ENCODE peak calls at places on chromosomes 12 and 14, in ten cellular contexts. U is kidney, J is A549, X is progenitor cell of endocrine pancreas, C is neural crest cell, K is lung, S is A673, Z is type B pancreatic cell, V is pancreas, F is BJ. E is an unnamed sample.
A peak's percentile ranks its signal among the peaks of the same experiment; 100 is the strongest.

GRCh38 chr14:24332094-24332983 is 2.5 kb downstream of the ADCY4 start:
- DNase-seq in S (peak; percentile 88), V (peak; percentile 75), U (peak; percentile 87), K (peak; percentile 80), C (peak; percentile 59), J (peak; percentile 71), X (peak; percentile 46), Z (no peak), F (no peak), E (no peak)

GRCh38 chr12:82685721-82686222 is 934 bp upstream of the TMTC2 start:
- DNase-seq in F (peak; percentile 62), C (peak; percentile 91), V (peak; percentile 97), X (peak; percentile 91), U (peak; percentile 98), S (peak; percentile 95), J (peak; percentile 96), K (peak; percentile 96), Z (peak; percentile 93), E (peak; percentile 41)

GRCh38 chr14:89628521-89628920 is 211.5 kb upstream of the FOXN3 start:
- DNase-seq in Z (no peak), S (no peak), X (no peak), F (no peak), K (no peak), U (no peak), J (no peak), V (no peak), C (no peak), E (no peak)

GRCh38 chr12:132689227-132689626 is 1.8 kb downstream of the PXMP2 start:
- DNase-seq in F (no peak), C (no peak), K (no peak), Z (no peak), J (no peak), U (no peak), S (no peak), X (no peak), V (peak; percentile 48), E (no peak)

GRCh38 chr14:63659726-63660125 is 18.1 kb upstream of the WDR89 start:
- DNase-seq in U (no peak), C (no peak), Z (no peak), V (no peak), J (no peak), F (no peak), S (no peak), K (no peak), X (no peak), E (no peak)

GRCh38 chr12:52007158-52007921 is 594 bp downstream of the TAMALIN start:
- DNase-seq in X (no peak), Z (no peak), K (no peak), J (no peak), U (peak; percentile 91), C (no peak), V (peak; percentile 35), F (no peak), S (peak; percentile 34), E (no peak)

GRCh38 chr14:66444271-66444987 is 41.7 kb upstream of the CCDC196 start:
- DNase-seq in C (no peak), Z (no peak), X (no peak), J (no peak), U (no peak), V (no peak), S (no peak), F (no peak), K (no peak), E (no peak)

GRCh38 chr12:120737557-120738251 is 12.1 kb downstream of the ACADS start:
- DNase-seq in V (no peak), C (no peak), S (peak; percentile 40), F (no peak), U (no peak), X (no peak), K (no peak), Z (no peak), J (no peak), E (no peak)

GRCh38 chr14:41302776-41303175 is 303.9 kb upstream of the LRFN5 start:
- DNase-seq in S (peak; percentile 84), U (no peak), J (no peak), K (no peak), C (no peak), F (no peak), Z (no peak), V (no peak), X (no peak), E (no peak)

GRCh38 chr14:41297961-41298690 is 308.6 kb upstream of the LRFN5 start:
- DNase-seq in J (no peak), C (no peak), S (peak; percentile 40), X (no peak), F (no peak), V (no peak), Z (no peak), K (no peak), U (no peak), E (no peak)

GRCh38 chr14:41295734-41296133 is 310.9 kb upstream of the LRFN5 start:
- DNase-seq in J (no peak), X (no peak), K (no peak), F (no peak), C (no peak), S (no peak), V (no peak), Z (no peak), U (no peak), E (no peak)

GRCh38 chr14:41303506-41303905 is 303.2 kb upstream of the LRFN5 start:
- DNase-seq in J (no peak), F (no peak), Z (no peak), U (no peak), S (no peak), C (no peak), V (no peak), X (no peak), K (no peak), E (no peak)

DNA sequence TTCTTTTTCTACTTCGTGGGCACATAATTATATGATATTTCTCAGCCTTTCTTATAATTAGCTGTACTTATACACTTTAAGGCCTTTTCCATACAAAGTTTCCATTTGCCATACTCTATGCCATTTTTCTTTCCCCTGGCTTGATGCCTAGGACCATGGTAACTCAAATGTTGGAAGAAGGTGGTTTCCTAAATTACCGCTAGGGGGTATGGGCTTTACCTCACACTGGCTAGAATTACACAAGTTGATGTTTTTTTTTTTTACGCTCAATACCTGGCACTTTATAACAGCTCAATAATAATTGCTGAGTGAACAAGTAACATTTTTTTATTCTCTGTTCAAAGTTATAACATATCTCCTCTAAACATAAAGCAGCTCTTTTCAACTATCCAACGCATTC is 306.8 kb upstream of the LRFN5 start:
- DNase-seq in C (no peak), V (no peak), K (no peak), F (no peak), S (no peak), J (no peak), Z (no peak), X (no peak), U (no peak), E (no peak)
- TF ChIP-seq CTCF in C (peak; percentile 42), V (no peak), K (no peak), F (no peak), S (no peak), J (no peak), Z (peak; percentile 54), X (peak; percentile 29), U (no peak), E (no peak)

GRCh38 chr12:68790081-68790951 is 17.7 kb upstream of the MDM2 start:
- DNase-seq in Z (no peak), J (no peak), F (no peak), S (no peak), U (no peak), X (no peak), V (no peak), K (no peak), C (no peak), E (no peak)

GRCh38 chr12:68790952-68791234 is 17.1 kb upstream of the MDM2 start:
- DNase-seq in Z (no peak), S (no peak), K (no peak), V (no peak), C (no peak), F (no peak), J (no peak), X (no peak), U (no peak), E (no peak)

GRCh38 chr12:68793436-68793835 is 14.5 kb upstream of the MDM2 start:
- DNase-seq in C (no peak), F (no peak), X (no peak), S (no peak), J (no peak), K (no peak), Z (no peak), V (no peak), U (no peak), E (no peak)

GRCh38 chr12:68792952-68793351 is 15.0 kb upstream of the MDM2 start:
- DNase-seq in C (no peak), X (no peak), V (no peak), Z (no peak), K (no peak), U (no peak), J (peak; percentile 70), S (peak; percentile 57), F (no peak), E (no peak)

DNA sequence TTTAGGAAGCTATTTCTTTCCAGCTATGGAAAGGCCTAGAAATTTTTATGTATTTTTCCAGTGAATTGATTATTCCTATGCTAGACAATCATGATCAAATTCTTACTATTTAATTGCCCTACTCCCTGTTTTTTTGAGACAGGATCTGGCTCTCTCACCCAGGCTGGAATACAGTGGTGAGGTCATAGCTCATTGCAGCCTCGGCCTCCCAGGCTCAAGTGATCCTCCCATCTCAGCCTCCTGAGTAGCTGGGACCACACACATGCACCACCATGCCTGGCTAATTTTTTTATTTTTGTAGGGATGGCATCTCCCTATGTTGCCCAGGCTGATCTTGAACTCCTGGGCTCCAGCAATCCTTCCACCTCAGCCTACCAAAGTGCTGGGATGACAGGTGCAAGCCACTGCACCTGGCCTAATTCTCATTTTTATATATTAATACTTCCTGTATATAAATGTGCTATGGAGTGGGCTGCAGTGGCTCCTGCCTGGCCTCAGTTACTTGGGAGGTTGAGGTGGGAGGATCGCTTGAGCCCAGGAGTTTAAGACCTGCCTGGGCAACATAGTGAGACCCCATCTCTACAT is 16.0 kb upstream of the MDM2 start:
- DNase-seq in K (no peak), F (no peak), C (no peak), Z (no peak), J (no peak), V (no peak), X (no peak), S (no peak), U (no peak), E (no peak)
- TF ChIP-seq CTCF in K (no peak), F (no peak), C (no peak), Z (no peak), J (no peak), V (no peak), X (no peak), S (no peak), U (no peak), E (no peak)

DNA sequence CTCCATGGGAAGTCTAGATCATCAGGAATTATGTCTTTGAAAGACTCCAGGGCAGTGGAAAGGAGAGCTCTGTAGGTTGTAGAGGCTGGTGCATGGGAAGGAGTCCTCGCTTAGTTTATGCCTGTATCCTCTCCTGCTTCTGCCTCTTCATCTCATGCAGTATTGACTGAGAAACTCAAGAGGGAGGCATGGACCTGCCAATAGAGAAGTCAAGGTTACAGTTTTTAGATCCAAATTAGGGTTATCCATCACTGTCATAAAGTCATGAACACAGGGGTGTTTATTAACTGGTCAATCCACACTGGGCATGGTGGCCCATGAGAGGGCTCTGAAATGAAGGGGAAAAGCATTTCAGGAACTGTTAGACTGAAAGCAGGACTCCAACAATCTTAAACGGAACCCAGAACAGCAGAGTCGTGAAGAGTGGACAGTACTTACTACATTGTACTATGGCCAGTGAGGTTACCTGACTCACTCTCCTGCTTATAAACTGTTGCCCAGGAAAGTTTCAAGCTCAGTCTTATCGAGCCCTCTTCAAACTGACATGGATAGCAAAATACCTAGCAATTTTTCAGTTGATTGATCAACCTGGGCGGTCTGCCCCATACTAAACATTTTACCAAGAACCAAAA is 30.1 kb upstream of the DHRS7 start:
- DNase-seq in C (no peak), Z (no peak), U (no peak), V (no peak), K (no peak), F (no peak), X (no peak), J (peak; percentile 7), S (no peak), E (no peak)
- TF ChIP-seq CTCF in C (no peak), Z (no peak), U (peak; percentile 40), V (no peak), K (no peak), F (no peak), X (no peak), J (no peak), S (peak; percentile 21), E (no peak)

GRCh38 chr12:116336542-116337065 is 59.1 kb upstream of the MED13L start:
- DNase-seq in S (no peak), V (no peak), Z (no peak), X (no peak), J (peak; percentile 70), K (no peak), C (no peak), U (no peak), F (no peak), E (no peak)
- TF ChIP-seq CTCF in S (no peak), V (no peak), Z (no peak), X (no peak), J (no peak), K (no peak), C (no peak), U (no peak), F (no peak), E (no peak)

E was measured in AG04449.